ENCODE peak calls at places on chromosome 10, in nine cellular contexts. N is progenitor cell of endocrine pancreas; J is esophagus squamous epithelium; Z is HCT116; U is lung; X is SK-N-SH; V is RWPE1; Y is upper lobe of right lung; S is CD8-positive, alpha-beta T cell. K is an unnamed sample.

GRCh38 chr10:6486280-6486679 is 93.8 kb downstream of the PRKCQ start:
- DNase-seq in N (no peak), J (no peak), Z (no peak), U (no peak), X (no peak), V (no peak), Y (no peak), S (no peak), K (no peak)

GRCh38 chr10:6039711-6040110 is 22.5 kb downstream of the IL2RA start:
- DNase-seq in N (no peak), J (no peak), Z (no peak), U (peak), X (no peak), V (no peak), Y (no peak), S (no peak), K (no peak)

GRCh38 chr10:120969219-120969645 is 118.1 kb downstream of the WDR11 start:
- DNase-seq in N (no peak), J (no peak), Z (no peak), U (no peak), X (no peak), V (no peak), Y (no peak), S (no peak), K (no peak)

GRCh38 chr10:47256753-47257336 is 43.2 kb upstream of the GDF10 start:
- DNase-seq in N (no peak), J (no peak), Z (no peak), U (no peak), X (no peak), V (no peak), Y (no peak), S (no peak), K (no peak)

GRCh38 chr10:133283931-133284330 is 7.3 kb upstream of the ADAM8 start:
- DNase-seq in N (no peak), J (no peak), Z (no peak), U (no peak), X (no peak), V (no peak), Y (no peak), S (no peak), K (no peak)

GRCh38 chr10:86113501-86113900 is 253.1 kb downstream of the GRID1 start:
- DNase-seq in N (no peak), J (no peak), Z (no peak), U (no peak), X (no peak), V (no peak), Y (no peak), S (no peak), K (no peak)

GRCh38 chr10:123142701-123143161 is 5.2 kb upstream of the HMX2 start:
- DNase-seq in N (no peak), J (no peak), Z (no peak), U (no peak), X (no peak), V (no peak), Y (no peak), S (no peak), K (no peak)

GRCh38 chr10:123157210-123157609 is 3.0 kb downstream of the BUB3 start:
- DNase-seq in N (no peak), J (no peak), Z (no peak), U (no peak), X (no peak), V (peak), Y (no peak), S (no peak), K (no peak)

GRCh38 chr10:104267721-104268690 is 978 bp upstream of the GSTO2 start:
- DNase-seq in N (no peak), J (no peak), Z (no peak), U (no peak), X (no peak), V (no peak), Y (no peak), S (no peak), K (no peak)

GRCh38 chr10:50362547-50363125 is 111.3 kb upstream of the ASAH2 start:
- DNase-seq in N (no peak), J (no peak), Z (no peak), U (no peak), X (no peak), V (no peak), Y (no peak), S (no peak), K (no peak)

GRCh38 chr10:62562101-62562500 is 187.9 kb downstream of the ZNF365 start:
- DNase-seq in N (no peak), J (no peak), Z (no peak), U (no peak), X (no peak), V (no peak), Y (no peak), S (no peak), K (no peak)

GRCh38 chr10:101403161-101403560 is 49.2 kb downstream of the BTRC start:
- DNase-seq in N (no peak), J (no peak), Z (no peak), U (no peak), X (no peak), V (no peak), Y (no peak), S (no peak), K (no peak)

GRCh38 chr10:63627881-63628296 is 106.7 kb downstream of the REEP3 start:
- DNase-seq in N (no peak), J (no peak), Z (no peak), U (no peak), X (no peak), V (no peak), Y (no peak), S (no peak), K (no peak)

GRCh38 chr10:201328-201771 is 66.1 kb downstream of the ZMYND11 start:
- DNase-seq in N (no peak), J (no peak), Z (no peak), U (no peak), X (no peak), V (no peak), Y (no peak), S (no peak), K (no peak)

GRCh38 chr10:132137111-132138072 is 49.4 kb upstream of the DPYSL4 start:
- DNase-seq in N (no peak), J (no peak), Z (no peak), U (no peak), X (no peak), V (no peak), Y (peak), S (no peak), K (no peak)

GRCh38 chr10:90227786-90228185 is 526.4 kb downstream of the KIF20B start:
- DNase-seq in N (no peak), J (no peak), Z (no peak), U (no peak), X (no peak), V (no peak), Y (no peak), S (no peak), K (no peak)

GRCh38 chr10:90222372-90222771 is 521.0 kb downstream of the KIF20B start:
- DNase-seq in N (no peak), J (no peak), Z (peak), U (no peak), X (no peak), V (peak), Y (no peak), S (no peak), K (no peak)

GRCh38 chr10:46028584-46029570 is 1.5 kb downstream of the NCOA4 start:
- DNase-seq in N (no peak), J (no peak), Z (peak), U (no peak), X (peak), V (peak), Y (no peak), S (no peak), K (no peak)

GRCh38 chr10:67256984-67257383 is 331.1 kb downstream of the LRRTM3 start:
- DNase-seq in N (no peak), J (no peak), Z (no peak), U (no peak), X (no peak), V (no peak), Y (no peak), S (no peak), K (no peak)

GRCh38 chr10:36489928-36490279 is 635.5 kb upstream of the ANKRD30A start:
- DNase-seq in N (no peak), J (no peak), Z (no peak), U (no peak), X (no peak), V (peak), Y (no peak), S (no peak), K (no peak)

GRCh38 chr10:108783897-108784296 is 1139.4 kb downstream of the XPNPEP1 start:
- DNase-seq in N (no peak), J (no peak), Z (peak), U (peak), X (peak), V (no peak), Y (no peak), S (no peak), K (no peak)

GRCh38 chr10:133260895-133261725 is 15.6 kb downstream of the ADAM8 start:
- DNase-seq in N (no peak), J (no peak), Z (no peak), U (peak), X (peak), V (peak), Y (peak), S (peak), K (peak)

GRCh38 chr10:80132299-80133139 is at the start of gene PLAC9:
- DNase-seq in N (peak), J (no peak), Z (no peak), U (no peak), X (peak), V (no peak), Y (no peak), S (no peak), K (peak)

GRCh38 chr10:576130-576465 is 113.4 kb downstream of the DIP2C start:
- DNase-seq in N (no peak), J (no peak), Z (no peak), U (no peak), X (no peak), V (peak), Y (no peak), S (no peak), K (no peak)

GRCh38 chr10:71302874-71303568 is 16.0 kb upstream of the SLC29A3 start:
- DNase-seq in N (no peak), J (no peak), Z (peak), U (no peak), X (peak), V (peak), Y (no peak), S (no peak), K (no peak)

GRCh38 chr10:51108404-51108803 is 34.1 kb downstream of the PRKG1 start:
- DNase-seq in N (no peak), J (no peak), Z (no peak), U (no peak), X (no peak), V (no peak), Y (no peak), S (no peak), K (no peak)

GRCh38 chr10:87054373-87055295 is 34.5 kb downstream of the FAM25A start:
- DNase-seq in N (no peak), J (no peak), Z (no peak), U (no peak), X (peak), V (no peak), Y (no peak), S (no peak), K (no peak)

GRCh38 chr10:85100495-85100894 is 772.1 kb downstream of the CCSER2 start:
- DNase-seq in N (no peak), J (no peak), Z (no peak), U (no peak), X (no peak), V (no peak), Y (no peak), S (no peak), K (no peak)

GRCh38 chr10:119829429-119829828 is 43.2 kb downstream of the MCMBP start:
- DNase-seq in N (no peak), J (no peak), Z (no peak), U (no peak), X (no peak), V (no peak), Y (no peak), S (no peak), K (no peak)

GRCh38 chr10:48444861-48445841 is 138.7 kb downstream of the MAPK8 start:
- DNase-seq in N (no peak), J (no peak), Z (no peak), U (peak), X (peak), V (no peak), Y (peak), S (no peak), K (no peak)

GRCh38 chr10:46527241-46527811 is 29.1 kb downstream of the GPRIN2 start:
- DNase-seq in N (no peak), J (no peak), Z (no peak), U (no peak), X (no peak), V (no peak), Y (peak), S (no peak), K (peak)

GRCh38 chr10:75018873-75019272 is 92.6 kb upstream of the SAMD8 start:
- DNase-seq in N (no peak), J (no peak), Z (no peak), U (no peak), X (no peak), V (no peak), Y (no peak), S (no peak), K (no peak)

GRCh38 chr10:75021851-75022250 is 89.6 kb upstream of the SAMD8 start:
- DNase-seq in N (peak), J (no peak), Z (no peak), U (no peak), X (no peak), V (no peak), Y (no peak), S (no peak), K (no peak)

GRCh38 chr10:75020168-75020567 is 91.3 kb upstream of the SAMD8 start:
- DNase-seq in N (no peak), J (no peak), Z (no peak), U (no peak), X (no peak), V (no peak), Y (no peak), S (no peak), K (no peak)

GRCh38 chr10:75018233-75018632 is 93.2 kb upstream of the SAMD8 start:
- DNase-seq in N (no peak), J (no peak), Z (no peak), U (no peak), X (no peak), V (no peak), Y (no peak), S (no peak), K (no peak)

DNA sequence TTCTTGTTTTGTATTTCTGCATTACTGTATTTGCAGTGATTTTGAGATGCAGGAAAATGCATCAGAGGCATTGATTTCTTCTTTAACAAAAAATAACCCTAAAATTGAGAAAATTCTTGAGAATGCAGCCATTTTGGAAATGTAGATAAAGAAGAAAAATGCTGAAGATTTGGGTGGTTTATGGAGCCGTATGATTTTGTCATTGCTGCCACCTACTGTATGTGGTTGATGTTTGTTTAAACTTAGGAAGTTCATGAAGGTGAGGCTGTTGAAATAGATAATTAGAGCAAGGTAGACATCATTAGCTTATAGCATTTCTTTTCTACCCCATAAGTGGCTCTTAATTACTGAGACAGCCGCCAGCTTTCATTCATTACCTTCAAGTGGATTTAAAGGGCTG is 92.1 kb upstream of the SAMD8 start:
- DNase-seq in N (no peak), J (no peak), Z (no peak), U (no peak), X (no peak), V (peak), Y (no peak), S (no peak), K (no peak)
- TF ChIP-seq CTCF in N (no peak), J (no peak), Z (peak), U (peak), X (peak), V (peak), Y (peak), S (peak), K (peak)

GRCh38 chr10:94403034-94403822 is 887 bp downstream of the TBC1D12 start:
- DNase-seq in N (peak), J (peak), Z (peak), U (peak), X (peak), V (peak), Y (peak), S (no peak), K (peak)
- TF ChIP-seq CTCF in N (no peak), J (no peak), Z (no peak), U (no peak), X (no peak), V (no peak), Y (no peak), S (no peak), K (no peak)

GRCh38 chr10:125661418-125661941 is 21.5 kb downstream of the TEX36 start:
- DNase-seq in N (no peak), J (no peak), Z (no peak), U (no peak), X (no peak), V (no peak), Y (no peak), S (no peak), K (no peak)

GRCh38 chr10:125661942-125662515 is 20.9 kb downstream of the TEX36 start:
- DNase-seq in N (no peak), J (no peak), Z (peak), U (no peak), X (no peak), V (peak), Y (no peak), S (no peak), K (no peak)

GRCh38 chr10:125662616-125663015 is 20.3 kb downstream of the TEX36 start:
- DNase-seq in N (no peak), J (no peak), Z (peak), U (no peak), X (no peak), V (peak), Y (no peak), S (no peak), K (no peak)
- TF ChIP-seq CTCF in N (no peak), J (no peak), Z (no peak), U (no peak), X (no peak), V (no peak), Y (no peak), S (no peak), K (no peak)

GRCh38 chr10:42836096-42836495 is 53.5 kb downstream of the BMS1 start:
- DNase-seq in N (no peak), J (no peak), Z (no peak), U (no peak), X (no peak), V (no peak), Y (no peak), S (no peak), K (no peak)

DNA sequence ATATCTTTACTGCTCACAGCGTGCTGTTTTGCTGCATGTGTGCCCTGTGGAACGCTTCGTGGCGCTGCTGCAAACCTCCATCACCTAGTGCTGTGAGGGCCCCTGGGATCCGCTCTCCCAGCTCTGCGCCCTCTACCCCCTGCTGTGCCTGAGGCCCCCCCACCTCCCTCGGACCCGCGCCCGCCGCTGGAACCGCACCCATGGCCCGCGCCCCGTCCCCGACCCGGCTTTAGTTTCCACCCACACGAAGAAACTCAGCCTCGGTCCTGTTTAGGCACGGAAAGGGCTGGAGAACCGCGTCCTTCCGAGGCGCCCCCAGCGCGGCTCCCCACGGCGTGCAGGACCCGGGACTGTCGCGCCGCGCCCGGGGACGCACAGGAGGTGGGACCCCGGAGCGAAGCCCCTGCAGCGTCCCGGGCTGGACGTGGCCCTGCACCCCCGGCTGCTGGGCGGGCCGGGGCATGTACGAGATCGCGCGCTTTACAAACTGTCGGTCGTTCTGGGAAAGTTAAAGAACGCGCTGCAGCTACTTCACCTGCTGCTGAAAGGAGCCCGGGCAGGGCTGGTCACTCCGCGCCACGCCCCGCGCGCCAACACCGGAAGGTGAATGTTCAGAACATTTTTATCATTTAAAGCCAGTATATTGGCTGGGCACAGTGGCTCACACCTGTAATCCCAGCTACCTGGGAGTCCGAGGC is 54.3 kb downstream of the BMS1 start:
- DNase-seq in N (no peak), J (no peak), Z (no peak), U (no peak), X (peak), V (peak), Y (no peak), S (no peak), K (no peak)
- TF ChIP-seq CTCF in N (no peak), J (no peak), Z (no peak), U (no peak), X (peak), V (no peak), Y (no peak), S (no peak), K (no peak)

GRCh38 chr10:110007171-110007700 is 548 bp upstream of the ADD3 start:
- DNase-seq in N (no peak), J (peak), Z (no peak), U (peak), X (no peak), V (peak), Y (no peak), S (no peak), K (no peak)
- TF ChIP-seq CTCF in N (no peak), J (no peak), Z (no peak), U (no peak), X (no peak), V (no peak), Y (no peak), S (no peak), K (no peak)

DNA sequence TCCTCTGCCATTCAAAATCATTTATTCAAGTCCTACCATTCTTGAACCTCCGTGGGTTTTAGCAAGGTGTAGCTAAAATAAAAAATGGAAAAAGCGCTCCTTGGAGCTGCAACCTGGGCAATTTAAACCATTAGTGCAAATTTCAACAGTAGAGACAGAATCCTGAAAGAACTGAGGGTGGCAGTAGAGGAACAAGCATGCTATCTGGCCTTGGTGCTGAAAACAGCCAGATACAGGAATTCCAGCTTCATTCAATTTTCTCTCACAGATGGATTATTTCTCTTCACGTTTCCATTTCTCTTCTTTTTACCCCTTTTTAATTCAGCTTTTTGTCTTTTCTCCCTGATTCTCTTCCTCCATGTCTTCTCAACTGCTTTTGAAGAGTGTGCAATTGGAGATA is 77.7 kb downstream of the OTUD1 start:
- DNase-seq in N (no peak), J (no peak), Z (no peak), U (no peak), X (peak), V (peak), Y (no peak), S (no peak), K (no peak)
- TF ChIP-seq CTCF in N (peak), J (no peak), Z (peak), U (peak), X (peak), V (peak), Y (peak), S (peak), K (no peak)

DNA sequence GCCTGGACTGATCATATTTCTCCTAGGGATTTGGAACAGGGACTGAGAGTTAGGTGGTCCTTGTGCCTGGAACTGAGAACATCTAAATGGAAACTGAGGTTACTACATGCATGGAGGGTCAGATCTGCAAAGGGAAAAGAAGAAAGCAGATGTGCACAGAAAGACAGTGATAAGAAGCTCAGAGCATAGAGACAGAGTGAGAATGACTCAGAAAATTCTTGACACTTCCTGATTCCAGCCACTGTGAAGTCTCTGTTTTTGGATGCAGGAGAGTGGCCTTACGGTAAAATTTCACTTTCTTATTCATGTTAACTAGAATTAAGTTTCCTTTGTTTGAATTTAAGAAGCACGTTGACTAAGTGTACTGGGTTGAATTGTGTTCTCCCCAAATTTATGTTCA is 241.7 kb downstream of the TMEM26 start:
- DNase-seq in N (no peak), J (no peak), Z (no peak), U (no peak), X (no peak), V (no peak), Y (no peak), S (no peak), K (no peak)
- TF ChIP-seq CTCF in N (no peak), J (no peak), Z (no peak), U (no peak), X (no peak), V (no peak), Y (no peak), S (no peak), K (no peak)

DNA sequence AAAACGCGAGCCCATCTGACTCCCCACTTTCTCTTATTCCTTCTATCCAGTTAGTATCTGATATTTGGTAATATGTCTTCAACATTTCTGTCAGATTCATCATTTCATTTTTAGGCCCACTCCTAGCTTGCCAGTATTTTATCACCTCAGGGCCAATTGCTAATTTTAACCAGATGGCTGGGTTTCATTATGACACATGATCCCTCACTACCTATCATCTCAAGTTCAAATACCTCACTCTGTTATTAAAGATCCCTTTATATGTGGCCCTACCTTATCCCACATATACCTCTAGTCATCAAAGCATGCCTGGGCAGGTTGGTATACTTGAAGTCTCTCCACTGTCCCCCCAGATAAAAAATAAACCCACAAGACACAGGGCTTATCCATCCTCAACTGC is 104.9 kb downstream of the RNLS start:
- DNase-seq in N (no peak), J (no peak), Z (no peak), U (no peak), X (no peak), V (peak), Y (no peak), S (no peak), K (no peak)
- TF ChIP-seq CTCF in N (no peak), J (no peak), Z (no peak), U (no peak), X (no peak), V (no peak), Y (no peak), S (no peak), K (no peak)

K was measured in psoas muscle.